ENCODE peak calls at places on chromosomes 2 and 18, in six cellular contexts. X is SJSA1, L is neuronal stem cell, H is H7, S is fibroblast of lung, R is IMR-90. E is an unnamed sample. For H3K27me3, the result is how much of the 10 kb centered on the place peaks cover.

GRCh38 chr2:73890301-73891092 is 2.3 kb upstream of the ACTG2 start:
- DNase-seq in H (no peak), S (peak), X (no peak), R (peak), L (no peak), E (no peak)

GRCh38 chr18:43181711-43182110 is 66.2 kb upstream of the RIT2 start:
- DNase-seq in S (no peak), R (no peak), X (no peak), L (no peak), H (no peak), E (no peak)

GRCh38 chr2:227340106-227340505 is 15.1 kb downstream of the MFF start:
- DNase-seq in H (no peak), X (no peak), L (no peak), R (no peak), S (no peak), E (no peak)

GRCh38 chr2:40554665-40555294 is 102.9 kb upstream of the SLC8A1 start:
- DNase-seq in L (peak), X (peak), H (peak), R (peak), S (peak), E (peak)

GRCh38 chr2:241087420-241088268 is 14.4 kb downstream of the MTERF4 start:
- DNase-seq in R (no peak), X (no peak), L (no peak), S (no peak), H (no peak), E (no peak)

GRCh38 chr18:31402026-31402373 is 25.4 kb downstream of the DSG4 start:
- DNase-seq in L (no peak), H (no peak), R (no peak), X (no peak), S (no peak), E (no peak)

GRCh38 chr2:127636248-127637235 is 9.4 kb upstream of the GPR17 start:
- DNase-seq in L (no peak), H (no peak), X (no peak), R (no peak), S (no peak), E (no peak)

GRCh38 chr2:211423018-211423417 is 866.6 kb downstream of the CPS1 start:
- DNase-seq in H (no peak), R (no peak), S (no peak), X (no peak), L (no peak), E (no peak)

GRCh38 chr2:177396630-177397460 is 4.3 kb downstream of the AGPS start:
- DNase-seq in S (peak), L (no peak), R (peak), X (peak), H (no peak), E (peak)

GRCh38 chr2:172374318-172375240 is 52.8 kb upstream of the ITGA6 start:
- DNase-seq in H (no peak), L (no peak), R (no peak), S (no peak), X (no peak), E (no peak)

GRCh38 chr2:172380436-172381274 is 46.7 kb upstream of the ITGA6 start:
- DNase-seq in L (peak), S (peak), R (no peak), X (no peak), H (peak), E (no peak)

GRCh38 chr2:172376505-172377125 is 50.8 kb upstream of the ITGA6 start:
- DNase-seq in X (no peak), R (no peak), L (no peak), S (no peak), H (no peak), E (no peak)

GRCh38 chr2:172375247-172375646 is 52.1 kb upstream of the ITGA6 start:
- DNase-seq in X (no peak), H (no peak), R (no peak), L (no peak), S (no peak), E (no peak)

DNA sequence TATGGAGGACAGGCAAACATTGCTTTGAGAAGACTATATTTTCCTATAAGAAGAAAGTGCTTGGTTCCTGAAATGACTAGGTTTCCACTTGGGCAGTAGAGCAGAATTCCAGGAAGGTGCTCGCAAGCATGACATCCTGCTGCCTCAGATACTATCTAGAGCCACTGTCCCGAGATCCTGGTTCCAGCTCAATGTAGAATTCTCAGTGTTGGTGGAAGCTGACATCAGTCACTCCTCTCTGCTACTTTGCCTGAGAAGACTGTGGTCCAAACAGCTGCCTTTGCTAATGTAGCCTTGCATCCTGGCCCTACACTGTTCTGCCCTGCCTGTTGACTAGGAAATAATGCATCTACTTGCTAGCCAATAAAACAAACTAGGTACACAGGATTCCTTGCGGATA is 50.0 kb upstream of the ITGA6 start:
- DNase-seq in H (no peak), S (no peak), R (no peak), X (no peak), L (no peak), E (no peak)
- H3K27me3 ChIP-seq in H (under half), S (under half), R (under half), X (under half), L (under half), E (under half)

GRCh38 chr2:98453531-98453930 is 8.9 kb downstream of the INPP4A start:
- DNase-seq in R (no peak), S (no peak), H (no peak), X (no peak), L (no peak), E (no peak)

GRCh38 chr2:98455494-98455976 is 10.9 kb downstream of the INPP4A start:
- DNase-seq in S (peak), X (peak), L (no peak), H (no peak), R (peak), E (no peak)

GRCh38 chr2:98454073-98454472 is 9.4 kb downstream of the INPP4A start:
- DNase-seq in H (peak), X (no peak), R (no peak), L (no peak), S (no peak), E (no peak)

GRCh38 chr2:98452396-98453027 is 7.9 kb downstream of the INPP4A start:
- DNase-seq in L (no peak), S (no peak), H (no peak), X (no peak), R (no peak), E (no peak)

DNA sequence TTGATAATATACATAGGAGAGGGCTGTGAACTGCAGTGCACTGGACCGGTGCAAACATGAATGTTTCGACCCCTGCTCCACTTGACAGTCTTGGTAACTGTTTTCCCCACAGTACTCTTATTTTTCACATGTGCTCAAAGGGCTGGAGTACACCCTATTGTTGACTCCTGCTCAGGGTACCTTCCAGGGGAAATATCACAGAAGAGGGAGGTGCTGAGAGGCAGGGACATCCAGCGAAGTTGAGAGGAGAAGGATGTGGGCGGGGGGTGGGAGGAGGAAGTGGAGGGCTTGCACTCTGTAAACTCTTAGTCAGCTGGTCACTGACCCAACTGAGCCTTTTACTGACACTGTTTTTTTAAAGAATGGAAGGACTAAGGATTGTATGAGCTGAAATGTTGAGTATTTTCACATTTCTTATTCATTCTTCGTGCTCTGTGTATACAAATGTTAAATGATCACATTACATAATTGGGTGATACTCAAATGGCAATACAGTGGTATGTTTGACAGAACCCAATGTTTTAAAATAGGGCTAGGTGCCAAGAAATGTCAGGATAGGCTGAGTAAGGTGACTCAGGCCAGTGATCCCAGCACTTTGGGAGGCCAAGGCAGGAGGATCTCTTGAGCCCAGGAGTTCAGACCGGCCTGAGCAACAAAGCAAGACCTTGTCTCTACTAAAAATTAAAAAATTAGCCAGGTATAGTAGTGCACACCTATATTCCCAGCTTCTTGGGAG is 10.0 kb downstream of the INPP4A start:
- DNase-seq in X (no peak), R (peak), S (peak), H (peak), L (no peak), E (peak)
- H3K4me3 ChIP-seq in X (no peak), R (no peak), S (no peak), H (no peak), L (no peak), E (no peak)

GRCh38 chr18:79792988-79793355 is 4.8 kb upstream of the KCNG2 start:
- DNase-seq in R (no peak), H (no peak), X (no peak), S (no peak), L (no peak), E (no peak)
- H3K27me3 ChIP-seq in R (under half), H (under half), X (under half), S (under half), L (under half), E (under half)

DNA sequence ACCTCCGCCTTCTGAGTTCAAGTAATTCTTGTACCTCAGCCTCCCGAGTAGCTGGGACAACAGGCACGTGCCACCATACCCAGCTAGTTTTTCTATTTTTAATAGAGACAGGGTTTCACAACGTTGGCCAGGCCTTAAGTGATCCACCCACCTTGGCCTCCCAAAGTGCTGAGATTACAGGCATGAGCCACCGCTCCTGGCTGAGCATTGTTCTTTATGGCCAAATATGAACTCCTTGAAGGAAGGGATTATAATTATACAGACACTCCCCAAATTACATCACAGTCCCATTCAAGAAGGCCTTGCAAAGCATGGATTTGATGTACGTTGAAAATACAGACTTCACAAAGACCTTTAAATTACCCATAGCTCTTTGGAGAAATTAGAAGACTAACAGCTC is 381.7 kb downstream of the TXNL1 start:
- DNase-seq in H (no peak), R (no peak), S (no peak), X (no peak), L (no peak), E (no peak)
- H3K4me3 ChIP-seq in H (no peak), R (no peak), S (no peak), X (no peak), L (no peak), E (no peak)

GRCh38 chr18:38886852-38887670 is 1321.5 kb upstream of the CELF4 start:
- DNase-seq in R (no peak), S (no peak), L (no peak), H (no peak), X (no peak), E (no peak)
- H3K27me3 ChIP-seq in R (under half), S (under half), L (under half), H (under half), X (under half), E (under half)

GRCh38 chr18:47975701-47976100 is 45.2 kb upstream of the SMAD2 start:
- DNase-seq in L (no peak), H (no peak), R (no peak), X (no peak), S (no peak), E (no peak)
- H3K4me3 ChIP-seq in L (no peak), H (no peak), R (no peak), X (no peak), S (no peak), E (no peak)

DNA sequence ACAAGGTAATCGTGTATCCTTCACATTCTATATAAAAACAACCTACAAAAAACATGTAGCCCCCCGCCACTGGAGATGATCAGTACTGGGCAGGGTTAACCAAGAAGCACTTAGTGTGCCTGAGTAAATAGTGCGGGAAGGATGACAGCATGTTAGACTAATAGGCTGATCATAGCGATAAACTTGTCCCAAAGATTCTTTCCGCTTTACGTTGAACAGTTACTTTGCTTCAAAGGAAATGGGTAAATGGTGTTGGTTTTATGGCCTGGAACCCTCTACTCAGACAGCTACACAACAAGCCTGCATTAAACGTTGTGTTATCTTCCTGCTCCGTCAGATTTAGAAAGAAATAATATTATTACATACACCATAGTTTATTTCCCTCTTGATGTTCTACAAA is 67.7 kb downstream of the CTAGE1 start:
- DNase-seq in H (no peak), R (no peak), X (no peak), L (no peak), S (peak), E (no peak)
- H3K27me3 ChIP-seq in H (half or more), R (under half), X (under half), L (under half), S (under half), E (under half)

DNA sequence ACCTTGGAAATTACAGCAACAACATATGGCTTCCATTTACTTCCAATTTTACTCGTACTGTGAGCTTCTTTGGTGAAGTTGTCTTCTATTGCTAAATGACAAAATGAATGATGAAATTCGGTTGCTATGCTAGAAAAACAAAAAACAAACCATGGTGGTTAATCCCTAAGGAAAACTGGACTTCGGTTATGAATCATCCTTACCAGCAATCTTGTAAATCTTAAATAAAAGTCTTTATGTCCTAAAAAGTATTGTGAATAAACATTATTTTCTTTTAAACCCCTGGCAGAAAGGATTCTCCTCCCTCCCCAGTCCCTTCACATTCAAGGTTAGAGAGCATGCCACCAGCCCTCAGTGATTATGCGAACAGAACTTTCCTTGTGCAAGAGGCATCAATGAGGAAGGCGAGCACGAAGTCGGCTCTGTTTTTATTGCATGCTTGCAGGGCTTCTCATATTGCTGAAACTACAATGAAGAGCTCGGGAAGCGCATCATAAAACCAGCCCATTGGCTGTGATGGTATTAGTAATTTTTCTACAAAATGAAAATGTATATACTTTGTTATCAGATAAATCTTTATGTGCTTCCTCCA is 62.8 kb downstream of the ZNF521 start:
- DNase-seq in L (no peak), X (no peak), S (peak), R (peak), H (no peak), E (peak)
- H3K4me3 ChIP-seq in L (no peak), X (no peak), S (no peak), R (no peak), H (no peak), E (peak)

GRCh38 chr18:32772580-32773186 is at the start of gene KLHL14:
- DNase-seq in R (no peak), X (no peak), H (peak), S (no peak), L (no peak), E (no peak)

GRCh38 chr18:32771871-32772499 is 838 bp downstream of the KLHL14 start:
- DNase-seq in S (no peak), X (no peak), L (no peak), H (peak), R (no peak), E (no peak)

GRCh38 chr18:32775628-32776027 is 2.8 kb upstream of the KLHL14 start:
- DNase-seq in R (no peak), S (no peak), H (no peak), L (no peak), X (no peak), E (no peak)

GRCh38 chr18:32771169-32771751 is 1.6 kb downstream of the KLHL14 start:
- DNase-seq in R (no peak), H (peak), L (no peak), S (peak), X (no peak), E (no peak)

DNA sequence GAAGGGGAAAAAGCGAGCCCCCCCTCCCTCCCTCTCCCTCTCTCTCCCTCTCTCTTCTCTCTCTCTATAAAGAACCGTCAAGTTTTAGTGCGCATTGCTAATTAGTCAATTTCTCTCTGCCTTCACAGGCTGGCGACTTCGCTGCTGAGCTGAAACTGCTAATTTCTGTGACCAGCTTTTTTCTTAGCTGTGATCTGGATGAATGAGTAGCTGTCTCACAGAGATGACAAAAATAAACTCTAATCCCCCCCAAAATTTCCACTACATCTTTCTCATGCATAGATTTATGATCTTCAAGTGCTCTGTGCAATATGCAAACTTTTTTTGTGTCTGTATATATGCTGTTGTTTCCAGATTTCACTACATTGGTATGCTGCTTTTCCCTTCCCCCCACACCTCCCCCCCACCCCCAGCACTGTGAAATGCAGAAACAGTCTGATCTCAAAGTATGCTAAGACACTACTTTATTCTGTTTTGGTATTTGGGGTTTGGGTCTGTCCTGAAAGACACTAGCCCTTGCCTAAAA is 427 bp upstream of the KLHL14 start:
- DNase-seq in S (no peak), L (no peak), R (no peak), X (no peak), H (peak), E (no peak)
- H3K27me3 ChIP-seq in S (under half), L (under half), R (under half), X (under half), H (half or more), E (under half)